ENCODE peak calls at places on chromosome 22, in ten cellular contexts. One of them, this sample, is unnamed.
A peak's percentile ranks its signal among the peaks of the same experiment; 100 is the strongest.

GRCh38 chr22:30776476-30776875 is 81.8 kb downstream of the OSBP2 start:
- DNase-seq in hepatocyte: no peak
- DNase-seq in stomach: no peak
- DNase-seq in naive thymus-derived CD4-positive, alpha-beta T cell: no peak
- DNase-seq in caudate nucleus: no peak
- DNase-seq in body of pancreas: no peak
- DNase-seq in aorta: no peak
- DNase-seq in cardiac muscle cell: no peak
- DNase-seq in tibial nerve: no peak
- DNase-seq in GM23248: no peak
- DNase-seq in this sample: no peak

GRCh38 chr22:46714550-46714949 is 23.5 kb downstream of the CERK start:
- DNase-seq in hepatocyte: no peak
- DNase-seq in caudate nucleus: no peak
- DNase-seq in stomach: no peak
- DNase-seq in cardiac muscle cell: no peak
- DNase-seq in aorta: no peak
- DNase-seq in GM23248: peak; percentile 54
- DNase-seq in tibial nerve: no peak
- DNase-seq in body of pancreas: no peak
- DNase-seq in naive thymus-derived CD4-positive, alpha-beta T cell: no peak
- DNase-seq in this sample: no peak

GRCh38 chr22:30649430-30650007 is 13.9 kb downstream of the SLC35E4 start:
- DNase-seq in cardiac muscle cell: no peak
- DNase-seq in body of pancreas: peak; percentile 69
- DNase-seq in caudate nucleus: peak; percentile 18
- DNase-seq in hepatocyte: peak; percentile 76
- DNase-seq in naive thymus-derived CD4-positive, alpha-beta T cell: peak; percentile 88
- DNase-seq in aorta: peak; percentile 87
- DNase-seq in tibial nerve: no peak
- DNase-seq in stomach: peak; percentile 78
- DNase-seq in GM23248: peak; percentile 84
- DNase-seq in this sample: peak; percentile 25

GRCh38 chr22:27170491-27170890 is 513.1 kb downstream of the MIAT start:
- DNase-seq in aorta: peak; percentile 87
- DNase-seq in stomach: no peak
- DNase-seq in tibial nerve: peak; percentile 13
- DNase-seq in cardiac muscle cell: no peak
- DNase-seq in body of pancreas: peak; percentile 17
- DNase-seq in caudate nucleus: no peak
- DNase-seq in GM23248: peak; percentile 99
- DNase-seq in hepatocyte: peak; percentile 38
- DNase-seq in naive thymus-derived CD4-positive, alpha-beta T cell: no peak
- DNase-seq in this sample: peak; percentile 67

GRCh38 chr22:49198705-49199084 is 629.0 kb downstream of the BRD1 start:
- DNase-seq in tibial nerve: no peak
- DNase-seq in naive thymus-derived CD4-positive, alpha-beta T cell: no peak
- DNase-seq in GM23248: no peak
- DNase-seq in body of pancreas: no peak
- DNase-seq in stomach: no peak
- DNase-seq in hepatocyte: no peak
- DNase-seq in caudate nucleus: no peak
- DNase-seq in aorta: peak; percentile 40
- DNase-seq in cardiac muscle cell: no peak
- DNase-seq in this sample: peak; percentile 10

GRCh38 chr22:30196867-30197336 is 49.7 kb downstream of the LIF start:
- DNase-seq in stomach: no peak
- DNase-seq in caudate nucleus: no peak
- DNase-seq in body of pancreas: no peak
- DNase-seq in GM23248: no peak
- DNase-seq in tibial nerve: no peak
- DNase-seq in naive thymus-derived CD4-positive, alpha-beta T cell: no peak
- DNase-seq in cardiac muscle cell: no peak
- DNase-seq in aorta: no peak
- DNase-seq in hepatocyte: no peak
- DNase-seq in this sample: no peak

GRCh38 chr22:17788528-17789378 is 14.5 kb upstream of the BID start:
- DNase-seq in naive thymus-derived CD4-positive, alpha-beta T cell: no peak
- DNase-seq in aorta: no peak
- DNase-seq in cardiac muscle cell: no peak
- DNase-seq in tibial nerve: no peak
- DNase-seq in stomach: no peak
- DNase-seq in body of pancreas: no peak
- DNase-seq in hepatocyte: no peak
- DNase-seq in caudate nucleus: no peak
- DNase-seq in GM23248: no peak
- DNase-seq in this sample: no peak

GRCh38 chr22:29799217-29799680 is 32.1 kb downstream of the UQCR10 start:
- DNase-seq in cardiac muscle cell: no peak
- DNase-seq in naive thymus-derived CD4-positive, alpha-beta T cell: no peak
- DNase-seq in caudate nucleus: peak; percentile 39
- DNase-seq in hepatocyte: peak; percentile 78
- DNase-seq in tibial nerve: peak; percentile 79
- DNase-seq in GM23248: peak; percentile 98
- DNase-seq in stomach: peak; percentile 95
- DNase-seq in body of pancreas: peak; percentile 92
- DNase-seq in aorta: peak; percentile 89
- DNase-seq in this sample: peak; percentile 91

GRCh38 chr22:24500251-24500820 is 5.2 kb downstream of the UPB1 start:
- DNase-seq in tibial nerve: no peak
- DNase-seq in naive thymus-derived CD4-positive, alpha-beta T cell: no peak
- DNase-seq in stomach: no peak
- DNase-seq in hepatocyte: peak; percentile 52
- DNase-seq in body of pancreas: no peak
- DNase-seq in aorta: no peak
- DNase-seq in GM23248: no peak
- DNase-seq in cardiac muscle cell: no peak
- DNase-seq in caudate nucleus: no peak
- DNase-seq in this sample: no peak

GRCh38 chr22:18970180-18970947 is 34.3 kb upstream of the PRODH start:
- DNase-seq in hepatocyte: peak; percentile 53
- DNase-seq in caudate nucleus: no peak
- DNase-seq in body of pancreas: peak; percentile 45
- DNase-seq in stomach: no peak
- DNase-seq in aorta: no peak
- DNase-seq in cardiac muscle cell: peak; percentile 62
- DNase-seq in tibial nerve: no peak
- DNase-seq in GM23248: peak; percentile 47
- DNase-seq in naive thymus-derived CD4-positive, alpha-beta T cell: peak; percentile 28
- DNase-seq in this sample: no peak

GRCh38 chr22:26318975-26319374 is 110.1 kb upstream of the ASPHD2 start:
- DNase-seq in aorta: no peak
- DNase-seq in caudate nucleus: no peak
- DNase-seq in stomach: no peak
- DNase-seq in GM23248: peak; percentile 88
- DNase-seq in body of pancreas: no peak
- DNase-seq in hepatocyte: no peak
- DNase-seq in tibial nerve: no peak
- DNase-seq in cardiac muscle cell: no peak
- DNase-seq in naive thymus-derived CD4-positive, alpha-beta T cell: no peak
- DNase-seq in this sample: no peak

GRCh38 chr22:27851974-27852713 is 50.6 kb upstream of the MN1 start:
- DNase-seq in caudate nucleus: no peak
- DNase-seq in stomach: no peak
- DNase-seq in cardiac muscle cell: no peak
- DNase-seq in hepatocyte: no peak
- DNase-seq in tibial nerve: no peak
- DNase-seq in aorta: no peak
- DNase-seq in naive thymus-derived CD4-positive, alpha-beta T cell: no peak
- DNase-seq in body of pancreas: no peak
- DNase-seq in GM23248: peak; percentile 37
- DNase-seq in this sample: no peak

GRCh38 chr22:46214149-46214548 is 35.9 kb downstream of the CDPF1 start:
- DNase-seq in body of pancreas: no peak
- DNase-seq in caudate nucleus: no peak
- DNase-seq in naive thymus-derived CD4-positive, alpha-beta T cell: no peak
- DNase-seq in aorta: no peak
- DNase-seq in tibial nerve: no peak
- DNase-seq in hepatocyte: no peak
- DNase-seq in GM23248: no peak
- DNase-seq in stomach: no peak
- DNase-seq in cardiac muscle cell: no peak
- DNase-seq in this sample: no peak

GRCh38 chr22:47602732-47603131 is 840.3 kb downstream of the TBC1D22A start:
- DNase-seq in hepatocyte: no peak
- DNase-seq in stomach: peak; percentile 4
- DNase-seq in aorta: no peak
- DNase-seq in tibial nerve: no peak
- DNase-seq in GM23248: no peak
- DNase-seq in body of pancreas: no peak
- DNase-seq in naive thymus-derived CD4-positive, alpha-beta T cell: no peak
- DNase-seq in cardiac muscle cell: no peak
- DNase-seq in caudate nucleus: no peak
- DNase-seq in this sample: no peak

GRCh38 chr22:29379258-29379657 is 9.1 kb downstream of the AP1B1 start:
- DNase-seq in stomach: no peak
- DNase-seq in GM23248: no peak
- DNase-seq in body of pancreas: no peak
- DNase-seq in tibial nerve: no peak
- DNase-seq in aorta: no peak
- DNase-seq in hepatocyte: no peak
- DNase-seq in caudate nucleus: no peak
- DNase-seq in naive thymus-derived CD4-positive, alpha-beta T cell: no peak
- DNase-seq in cardiac muscle cell: no peak
- DNase-seq in this sample: no peak

GRCh38 chr22:36874309-36874696 is 13.5 kb downstream of the NCF4 start:
- DNase-seq in tibial nerve: no peak
- DNase-seq in cardiac muscle cell: no peak
- DNase-seq in GM23248: no peak
- DNase-seq in body of pancreas: no peak
- DNase-seq in naive thymus-derived CD4-positive, alpha-beta T cell: no peak
- DNase-seq in stomach: no peak
- DNase-seq in aorta: no peak
- DNase-seq in hepatocyte: no peak
- DNase-seq in caudate nucleus: no peak
- DNase-seq in this sample: no peak
- H3K27ac ChIP-seq in tibial nerve: peak overlapping the region; percentile 55
- H3K27ac ChIP-seq in cardiac muscle cell: peak overlapping the region; percentile 41
- H3K27ac ChIP-seq in GM23248: peak overlapping the region; percentile 16
- H3K27ac ChIP-seq in body of pancreas: peak overlapping the region; percentile 73
- H3K27ac ChIP-seq in naive thymus-derived CD4-positive, alpha-beta T cell: no peak overlapping the region
- H3K27ac ChIP-seq in stomach: peak overlapping the region; percentile 86
- H3K27ac ChIP-seq in aorta: no peak overlapping the region
- H3K27ac ChIP-seq in hepatocyte: peak overlapping the region; percentile 62
- H3K27ac ChIP-seq in caudate nucleus: no peak overlapping the region
- H3K27ac ChIP-seq in this sample: peak overlapping the region; percentile 17

DNA sequence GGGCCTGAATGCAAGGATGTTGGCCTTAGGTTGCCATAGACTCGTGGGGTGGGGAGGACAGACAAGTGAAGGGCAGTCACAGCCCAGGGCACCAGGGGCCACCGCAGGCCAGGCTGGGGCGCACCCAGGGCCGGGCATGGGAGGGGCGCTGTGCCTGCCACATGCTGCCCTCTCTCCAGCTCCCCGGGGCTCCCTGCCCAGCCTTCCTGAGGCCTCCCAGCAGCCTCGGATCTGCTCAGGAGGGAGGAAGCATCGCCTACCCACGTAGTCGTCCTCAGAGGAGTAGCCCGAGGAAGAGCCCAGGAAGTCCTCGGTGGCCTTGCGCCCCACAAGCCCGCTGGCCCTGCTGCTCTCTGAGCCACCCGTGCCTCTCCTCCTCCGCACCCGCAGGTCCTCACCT is 5.2 kb downstream of the SUN2 start:
- DNase-seq in aorta: no peak
- DNase-seq in stomach: no peak
- DNase-seq in naive thymus-derived CD4-positive, alpha-beta T cell: no peak
- DNase-seq in GM23248: no peak
- DNase-seq in tibial nerve: no peak
- DNase-seq in caudate nucleus: no peak
- DNase-seq in cardiac muscle cell: no peak
- DNase-seq in hepatocyte: no peak
- DNase-seq in body of pancreas: no peak
- DNase-seq in this sample: no peak
- H3K27ac ChIP-seq in aorta: no peak overlapping the region
- H3K27ac ChIP-seq in stomach: peak overlapping the region; percentile 94
- H3K27ac ChIP-seq in naive thymus-derived CD4-positive, alpha-beta T cell: peak overlapping the region; percentile 81
- H3K27ac ChIP-seq in GM23248: no peak overlapping the region
- H3K27ac ChIP-seq in tibial nerve: peak overlapping the region; percentile 96
- H3K27ac ChIP-seq in caudate nucleus: peak overlapping the region; percentile 69
- H3K27ac ChIP-seq in cardiac muscle cell: no peak overlapping the region
- H3K27ac ChIP-seq in hepatocyte: no peak overlapping the region
- H3K27ac ChIP-seq in body of pancreas: no peak overlapping the region
- H3K27ac ChIP-seq in this sample: no peak overlapping the region

GRCh38 chr22:33352768-33353167 is 294.6 kb upstream of the SYN3 start:
- DNase-seq in GM23248: no peak
- DNase-seq in body of pancreas: no peak
- DNase-seq in caudate nucleus: no peak
- DNase-seq in naive thymus-derived CD4-positive, alpha-beta T cell: no peak
- DNase-seq in hepatocyte: no peak
- DNase-seq in stomach: no peak
- DNase-seq in tibial nerve: no peak
- DNase-seq in aorta: no peak
- DNase-seq in cardiac muscle cell: no peak
- DNase-seq in this sample: no peak
- H3K27ac ChIP-seq in GM23248: no peak overlapping the region
- H3K27ac ChIP-seq in body of pancreas: no peak overlapping the region
- H3K27ac ChIP-seq in caudate nucleus: no peak overlapping the region
- H3K27ac ChIP-seq in naive thymus-derived CD4-positive, alpha-beta T cell: no peak overlapping the region
- H3K27ac ChIP-seq in hepatocyte: no peak overlapping the region
- H3K27ac ChIP-seq in stomach: no peak overlapping the region
- H3K27ac ChIP-seq in tibial nerve: no peak overlapping the region
- H3K27ac ChIP-seq in aorta: no peak overlapping the region
- H3K27ac ChIP-seq in cardiac muscle cell: no peak overlapping the region
- H3K27ac ChIP-seq in this sample: no peak overlapping the region

GRCh38 chr22:43464809-43465208 is 53.0 kb downstream of the MPPED1 start:
- DNase-seq in tibial nerve: no peak
- DNase-seq in caudate nucleus: no peak
- DNase-seq in aorta: peak; percentile 30
- DNase-seq in GM23248: no peak
- DNase-seq in stomach: no peak
- DNase-seq in hepatocyte: no peak
- DNase-seq in cardiac muscle cell: no peak
- DNase-seq in body of pancreas: no peak
- DNase-seq in naive thymus-derived CD4-positive, alpha-beta T cell: no peak
- DNase-seq in this sample: no peak

GRCh38 chr22:43465291-43466015 is 53.6 kb downstream of the MPPED1 start:
- DNase-seq in hepatocyte: no peak
- DNase-seq in caudate nucleus: no peak
- DNase-seq in naive thymus-derived CD4-positive, alpha-beta T cell: no peak
- DNase-seq in cardiac muscle cell: no peak
- DNase-seq in stomach: no peak
- DNase-seq in aorta: peak; percentile 48
- DNase-seq in body of pancreas: no peak
- DNase-seq in GM23248: no peak
- DNase-seq in tibial nerve: no peak
- DNase-seq in this sample: no peak

GRCh38 chr22:43466710-43467109 is 54.9 kb downstream of the MPPED1 start:
- DNase-seq in GM23248: no peak
- DNase-seq in stomach: no peak
- DNase-seq in hepatocyte: no peak
- DNase-seq in body of pancreas: no peak
- DNase-seq in cardiac muscle cell: no peak
- DNase-seq in tibial nerve: no peak
- DNase-seq in aorta: peak; percentile 2
- DNase-seq in caudate nucleus: no peak
- DNase-seq in naive thymus-derived CD4-positive, alpha-beta T cell: no peak
- DNase-seq in this sample: no peak

GRCh38 chr22:43467571-43467970 is 55.8 kb downstream of the MPPED1 start:
- DNase-seq in body of pancreas: no peak
- DNase-seq in naive thymus-derived CD4-positive, alpha-beta T cell: no peak
- DNase-seq in aorta: no peak
- DNase-seq in caudate nucleus: no peak
- DNase-seq in stomach: no peak
- DNase-seq in tibial nerve: no peak
- DNase-seq in GM23248: no peak
- DNase-seq in cardiac muscle cell: no peak
- DNase-seq in hepatocyte: no peak
- DNase-seq in this sample: no peak

GRCh38 chr22:43467171-43467570 is 55.4 kb downstream of the MPPED1 start:
- DNase-seq in caudate nucleus: no peak
- DNase-seq in stomach: no peak
- DNase-seq in body of pancreas: no peak
- DNase-seq in tibial nerve: no peak
- DNase-seq in hepatocyte: no peak
- DNase-seq in GM23248: no peak
- DNase-seq in naive thymus-derived CD4-positive, alpha-beta T cell: no peak
- DNase-seq in aorta: peak; percentile 51
- DNase-seq in cardiac muscle cell: no peak
- DNase-seq in this sample: no peak
- H3K27ac ChIP-seq in caudate nucleus: no peak overlapping the region
- H3K27ac ChIP-seq in stomach: no peak overlapping the region
- H3K27ac ChIP-seq in body of pancreas: no peak overlapping the region
- H3K27ac ChIP-seq in tibial nerve: no peak overlapping the region
- H3K27ac ChIP-seq in hepatocyte: no peak overlapping the region
- H3K27ac ChIP-seq in GM23248: no peak overlapping the region
- H3K27ac ChIP-seq in naive thymus-derived CD4-positive, alpha-beta T cell: no peak overlapping the region
- H3K27ac ChIP-seq in aorta: no peak overlapping the region
- H3K27ac ChIP-seq in cardiac muscle cell: no peak overlapping the region
- H3K27ac ChIP-seq in this sample: no peak overlapping the region

This sample was measured in uterus.